ENCODE peak calls at places on chromosomes 5 and 9, in seven cellular contexts. Q is H1, X is GM12878, K is IMR-90, G is A549, V is HepG2, O is K562. B is an unnamed sample.

GRCh38 chr5:169103586-169104174 is 197.3 kb downstream of the SLIT3 start:
- DNase-seq in O (no peak), Q (no peak), X (no peak), G (no peak), V (no peak), K (no peak), B (no peak)

GRCh38 chr9:32550046-32550608 is 2.0 kb upstream of the SMIM27 start:
- DNase-seq in V (no peak), K (peak; percentile 53), Q (no peak), G (peak; percentile 8), X (no peak), O (no peak), B (no peak)

GRCh38 chr5:137073192-137073591 is 425.9 kb downstream of the SPOCK1 start:
- DNase-seq in V (no peak), O (no peak), G (no peak), Q (no peak), X (no peak), K (peak; percentile 8), B (no peak)

GRCh38 chr5:122415481-122416120 is 103.6 kb downstream of the SNCAIP start:
- DNase-seq in G (peak; percentile 4), V (peak; percentile 39), Q (peak; percentile 60), X (no peak), K (peak; percentile 80), O (peak; percentile 7), B (peak; percentile 38)

GRCh38 chr5:157545911-157546310 is 29.7 kb downstream of the ADAM19 start:
- DNase-seq in O (no peak), V (no peak), X (no peak), K (no peak), G (no peak), Q (no peak), B (no peak)

GRCh38 chr5:72145351-72145750 is 38.1 kb downstream of the MAP1B start:
- DNase-seq in K (no peak), X (no peak), G (no peak), V (no peak), Q (no peak), O (no peak), B (no peak)

GRCh38 chr5:17037751-17038150 is 101.7 kb upstream of the MYO10 start:
- DNase-seq in G (no peak), Q (no peak), O (no peak), K (peak; percentile 65), X (no peak), V (no peak), B (no peak)

GRCh38 chr5:151619812-151620462 is 28.8 kb upstream of the FAT2 start:
- DNase-seq in G (no peak), O (no peak), X (no peak), K (no peak), Q (peak; percentile 60), V (no peak), B (no peak)

GRCh38 chr9:135074354-135075233 is 12.9 kb upstream of the OLFM1 start:
- DNase-seq in K (no peak), G (peak; percentile 37), O (no peak), X (no peak), V (no peak), Q (no peak), B (no peak)

GRCh38 chr5:179268966-179269693 is 76.1 kb downstream of the ADAMTS2 start:
- DNase-seq in O (no peak), K (no peak), V (no peak), Q (no peak), G (no peak), X (no peak), B (no peak)

GRCh38 chr5:34957857-34958690 is 28.7 kb downstream of the DNAJC21 start:
- DNase-seq in X (no peak), O (peak; percentile 44), G (peak; percentile 43), K (peak; percentile 36), Q (no peak), V (peak; percentile 30), B (no peak)

GRCh38 chr9:77015291-77016048 is 4.0 kb upstream of the FOXB2 start:
- DNase-seq in G (no peak), V (no peak), O (no peak), Q (no peak), X (no peak), K (no peak), B (no peak)

GRCh38 chr9:127386981-127387380 is 10.0 kb upstream of the SLC2A8 start:
- DNase-seq in X (no peak), G (no peak), K (no peak), Q (no peak), O (no peak), V (no peak), B (no peak)

GRCh38 chr5:150035139-150035893 is 34.8 kb downstream of the HMGXB3 start:
- DNase-seq in V (no peak), Q (no peak), K (no peak), X (peak; percentile 42), G (no peak), O (no peak), B (no peak)

GRCh38 chr5:68830499-68830898 is 263.3 kb upstream of the SLC30A5 start:
- DNase-seq in O (no peak), X (no peak), G (no peak), V (no peak), K (no peak), Q (no peak), B (no peak)

GRCh38 chr9:137113385-137114159 is 961 bp downstream of the DPP7 start:
- DNase-seq in K (no peak), V (no peak), Q (peak; percentile 66), O (peak; percentile 65), X (no peak), G (no peak), B (no peak)

GRCh38 chr5:178199581-178200434 is 4.5 kb upstream of the HNRNPAB start:
- DNase-seq in X (no peak), V (no peak), K (no peak), Q (no peak), O (no peak), G (no peak), B (no peak)

GRCh38 chr5:93355691-93356090 is 225.3 kb downstream of the NR2F1-AS1 start:
- DNase-seq in G (no peak), Q (no peak), X (no peak), K (no peak), O (no peak), V (no peak), B (no peak)

GRCh38 chr5:18802336-18802735 is 1168.1 kb downstream of the TAF11L14 start:
- DNase-seq in Q (no peak), X (no peak), O (no peak), V (no peak), G (no peak), K (no peak), B (no peak)

GRCh38 chr5:134063421-134063820 is 51.1 kb upstream of the TCF7 start:
- DNase-seq in X (no peak), Q (no peak), V (no peak), G (no peak), O (no peak), K (no peak), B (no peak)
- TF ChIP-seq CEBPB in X (no peak), Q (no peak), V (no peak), G (no peak), O (no peak), K (no peak), B (no peak)

GRCh38 chr9:109063765-109064164 is 50.5 kb upstream of the CTNNAL1 start:
- DNase-seq in G (no peak), O (no peak), V (no peak), X (no peak), Q (no peak), K (peak; percentile 57), B (peak; percentile 8)

GRCh38 chr9:109060235-109060634 is 46.9 kb upstream of the CTNNAL1 start:
- DNase-seq in K (no peak), O (no peak), Q (no peak), X (no peak), G (no peak), V (no peak), B (no peak)

GRCh38 chr9:109064963-109065701 is 51.8 kb upstream of the CTNNAL1 start:
- DNase-seq in X (no peak), Q (no peak), K (peak; percentile 54), V (no peak), G (peak; percentile 21), O (no peak), B (peak; percentile 6)

GRCh38 chr9:109062543-109062942 is 49.2 kb upstream of the CTNNAL1 start:
- DNase-seq in K (no peak), X (no peak), G (no peak), Q (no peak), V (no peak), O (no peak), B (no peak)
- TF ChIP-seq CEBPB in K (peak; percentile 80), X (no peak), G (peak; percentile 34), Q (peak; percentile 47), V (peak; percentile 75), O (peak; percentile 85), B (peak; percentile 22)

DNA sequence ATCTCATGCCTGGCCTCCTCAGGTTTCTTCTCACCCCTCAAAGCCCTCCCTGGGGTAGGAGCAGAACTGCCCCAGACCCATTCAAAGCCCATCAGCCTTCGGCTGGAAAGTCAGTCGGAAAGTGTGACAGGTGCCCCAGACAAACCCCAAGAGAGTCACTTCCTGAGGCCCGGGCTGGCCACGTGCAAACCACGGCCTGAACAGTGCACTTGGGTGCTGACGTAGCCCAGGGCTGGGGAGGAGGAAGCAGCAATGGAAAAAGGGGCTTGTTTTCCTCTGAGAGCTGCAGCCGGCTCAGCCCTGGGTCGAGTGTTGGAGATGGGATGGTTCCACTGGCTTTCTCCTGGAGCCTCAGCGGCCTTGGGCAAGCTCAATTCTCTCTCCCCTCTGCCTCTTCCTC is 6.0 kb upstream of the EGR1 start:
- DNase-seq in K (no peak), X (no peak), V (no peak), O (no peak), G (no peak), Q (no peak), B (no peak)
- TF ChIP-seq CEBPB in K (no peak), X (no peak), V (no peak), O (no peak), G (no peak), Q (no peak), B (no peak)

GRCh38 chr9:117156150-117156688 is 258.6 kb downstream of the ASTN2 start:
- DNase-seq in X (no peak), Q (no peak), V (no peak), K (no peak), G (no peak), O (no peak), B (no peak)

GRCh38 chr9:117149996-117150395 is 264.9 kb downstream of the ASTN2 start:
- DNase-seq in V (no peak), G (no peak), X (no peak), O (no peak), Q (no peak), K (no peak), B (no peak)

GRCh38 chr9:117156771-117157535 is 257.9 kb downstream of the ASTN2 start:
- DNase-seq in K (no peak), Q (no peak), G (no peak), V (no peak), X (no peak), O (no peak), B (no peak)

GRCh38 chr9:117153021-117153420 is 261.8 kb downstream of the ASTN2 start:
- DNase-seq in K (peak; percentile 57), X (no peak), Q (no peak), V (no peak), G (no peak), O (no peak), B (no peak)
- TF ChIP-seq CEBPB in K (no peak), X (no peak), Q (no peak), V (no peak), G (no peak), O (no peak), B (no peak)

B was measured in HCT116.